ENCODE peak calls at places on chromosomes 11 and 22, in nine cellular contexts. A, G, I, Z, Q, C, D, X and T are unnamed samples.

GRCh38 chr11:64234840-64235379 is 526 bp downstream of the VEGFB start:
- DNase-seq in A (no peak), G (peak), I (no peak), Z (no peak), Q (peak), C (no peak), D (no peak), X (no peak), T (peak)

GRCh38 chr11:61488651-61489291 is 19.8 kb upstream of the LRRC10B start:
- DNase-seq in A (no peak), G (peak), I (no peak), Z (peak), Q (peak), C (peak), D (no peak), X (no peak), T (peak)

GRCh38 chr22:49962012-49962750 is 1.6 kb downstream of the PIM3 start:
- DNase-seq in A (peak), G (peak), I (peak), Z (peak), Q (peak), C (peak), D (peak), X (peak), T (peak)

GRCh38 chr11:17280494-17281127 is 4.1 kb downstream of the NUCB2 start:
- DNase-seq in A (no peak), G (no peak), I (no peak), Z (no peak), Q (no peak), C (no peak), D (no peak), X (no peak), T (no peak)

GRCh38 chr11:6362185-6362867 is 27.9 kb upstream of the SMPD1 start:
- DNase-seq in A (no peak), G (peak), I (no peak), Z (no peak), Q (no peak), C (no peak), D (no peak), X (no peak), T (no peak)

GRCh38 chr11:17076517-17077239 is 789 bp downstream of the RPS13 start:
- DNase-seq in A (no peak), G (no peak), I (no peak), Z (no peak), Q (no peak), C (no peak), D (no peak), X (no peak), T (no peak)

GRCh38 chr22:21669026-21669425 is 3.2 kb downstream of the PPIL2 start:
- DNase-seq in A (no peak), G (no peak), I (no peak), Z (no peak), Q (no peak), C (no peak), D (no peak), X (no peak), T (no peak)

GRCh38 chr11:15006139-15006759 is 34.1 kb upstream of the CALCA start:
- DNase-seq in A (peak), G (no peak), I (no peak), Z (no peak), Q (no peak), C (peak), D (peak), X (no peak), T (no peak)

DNA sequence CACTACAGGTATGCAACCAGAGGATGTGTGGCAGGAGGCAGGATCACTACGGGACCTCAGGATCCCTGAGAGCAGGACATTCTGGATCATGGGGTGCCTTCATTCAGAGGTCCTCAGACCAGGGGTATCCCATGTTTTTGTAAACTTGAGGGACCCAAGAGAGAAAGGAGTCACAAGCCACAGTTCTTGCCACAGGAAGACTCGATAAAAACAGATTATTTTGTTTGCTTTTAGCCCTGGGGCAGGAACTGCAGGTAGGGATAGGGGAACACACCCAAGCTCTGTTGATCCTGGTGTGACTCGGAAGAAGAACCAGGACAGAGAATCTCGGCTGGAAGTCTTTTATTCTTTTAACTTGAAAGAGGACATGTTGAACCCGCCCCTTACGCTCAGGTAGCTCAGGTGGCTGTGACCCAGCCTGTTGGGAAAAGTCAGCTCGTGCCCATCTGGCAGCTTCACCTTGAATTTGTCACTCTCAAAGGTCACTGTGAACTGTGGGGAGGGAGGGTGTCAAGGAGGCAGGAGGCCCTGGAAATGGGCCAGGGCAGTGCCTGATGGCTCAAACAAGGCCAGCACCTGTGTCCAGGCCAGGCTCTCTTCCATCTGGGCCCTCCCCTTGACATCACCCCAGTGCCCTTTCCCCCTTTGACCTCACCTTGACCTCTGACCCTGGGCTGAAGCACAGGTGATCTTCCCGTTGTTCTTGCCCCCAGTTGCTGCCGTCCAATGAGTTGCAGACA is 9.8 kb downstream of the LGALS2 start:
- DNase-seq in A (no peak), G (peak), I (no peak), Z (no peak), Q (peak), C (no peak), D (no peak), X (no peak), T (peak)
- TF ChIP-seq POLR2AphosphoS5 in A (no peak), G (no peak), I (no peak), Z (no peak), Q (peak), C (no peak), D (peak), X (no peak), T (peak)

DNA sequence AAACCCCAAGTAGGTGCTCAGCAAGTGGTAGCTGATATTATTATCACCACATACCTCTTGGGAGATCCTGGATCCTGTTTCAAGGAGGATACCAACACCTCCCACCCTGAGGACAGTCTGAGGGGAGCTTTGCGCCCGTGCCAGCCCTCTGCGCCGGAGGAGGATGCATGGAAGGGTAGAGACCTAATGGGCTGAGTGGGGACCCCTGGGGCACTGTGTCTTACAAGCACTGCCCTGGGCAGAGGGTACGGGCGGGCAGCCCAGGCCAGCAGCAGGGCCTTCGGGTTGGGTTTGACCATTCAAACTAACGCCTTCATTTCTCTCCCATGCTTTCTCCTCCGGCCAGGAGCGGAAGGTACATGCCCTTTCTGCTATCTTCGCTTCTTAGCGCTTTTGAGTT is 26.3 kb downstream of the MYBPC3 start:
- DNase-seq in A (no peak), G (no peak), I (peak), Z (no peak), Q (no peak), C (no peak), D (no peak), X (no peak), T (peak)
- TF ChIP-seq POLR2AphosphoS5 in A (no peak), G (no peak), I (no peak), Z (no peak), Q (no peak), C (no peak), D (no peak), X (no peak), T (no peak)

DNA sequence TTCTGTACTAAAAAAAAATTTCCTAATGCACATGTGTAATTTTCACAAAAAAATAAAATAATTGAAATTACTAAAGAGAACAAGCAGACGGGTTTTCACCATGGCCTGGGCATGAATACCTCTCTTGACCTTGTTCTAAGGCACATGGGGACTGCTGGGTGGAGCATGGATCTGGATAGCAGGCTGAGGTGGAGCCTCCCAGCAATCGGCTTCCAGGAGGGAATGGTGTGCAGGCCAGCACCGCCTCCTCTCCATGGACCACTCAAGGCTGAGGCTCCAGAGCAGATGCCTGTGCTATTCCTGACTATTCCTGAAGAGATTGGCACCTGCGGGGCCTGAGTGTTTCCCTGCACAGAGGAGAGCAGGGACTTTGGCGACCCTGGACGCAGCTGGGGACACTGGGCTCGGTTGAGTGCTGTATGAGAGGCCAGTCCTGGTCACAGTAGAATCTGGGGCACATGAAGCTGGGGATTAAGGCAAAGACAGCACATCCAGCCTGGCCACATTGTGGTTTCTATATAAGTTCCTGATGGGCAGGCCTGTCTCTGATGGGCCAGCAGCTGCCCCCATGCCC is 963.6 kb downstream of the BRD1 start:
- DNase-seq in A (no peak), G (no peak), I (no peak), Z (no peak), Q (no peak), C (no peak), D (no peak), X (no peak), T (no peak)
- TF ChIP-seq POLR2AphosphoS5 in A (no peak), G (no peak), I (no peak), Z (no peak), Q (no peak), C (no peak), D (no peak), X (no peak), T (no peak)

GRCh38 chr11:12088531-12088930 is 21.9 kb upstream of the MICAL2 start:
- DNase-seq in A (no peak), G (no peak), I (no peak), Z (no peak), Q (no peak), C (no peak), D (no peak), X (peak), T (no peak)

GRCh38 chr11:12088047-12088481 is 22.3 kb upstream of the MICAL2 start:
- DNase-seq in A (no peak), G (no peak), I (no peak), Z (peak), Q (peak), C (no peak), D (peak), X (peak), T (no peak)

GRCh38 chr11:12087075-12087775 is 23.2 kb upstream of the MICAL2 start:
- DNase-seq in A (no peak), G (no peak), I (no peak), Z (no peak), Q (peak), C (no peak), D (peak), X (peak), T (no peak)

GRCh38 chr11:12085371-12086251 is 24.8 kb upstream of the MICAL2 start:
- DNase-seq in A (no peak), G (no peak), I (no peak), Z (no peak), Q (no peak), C (peak), D (no peak), X (peak), T (no peak)

DNA sequence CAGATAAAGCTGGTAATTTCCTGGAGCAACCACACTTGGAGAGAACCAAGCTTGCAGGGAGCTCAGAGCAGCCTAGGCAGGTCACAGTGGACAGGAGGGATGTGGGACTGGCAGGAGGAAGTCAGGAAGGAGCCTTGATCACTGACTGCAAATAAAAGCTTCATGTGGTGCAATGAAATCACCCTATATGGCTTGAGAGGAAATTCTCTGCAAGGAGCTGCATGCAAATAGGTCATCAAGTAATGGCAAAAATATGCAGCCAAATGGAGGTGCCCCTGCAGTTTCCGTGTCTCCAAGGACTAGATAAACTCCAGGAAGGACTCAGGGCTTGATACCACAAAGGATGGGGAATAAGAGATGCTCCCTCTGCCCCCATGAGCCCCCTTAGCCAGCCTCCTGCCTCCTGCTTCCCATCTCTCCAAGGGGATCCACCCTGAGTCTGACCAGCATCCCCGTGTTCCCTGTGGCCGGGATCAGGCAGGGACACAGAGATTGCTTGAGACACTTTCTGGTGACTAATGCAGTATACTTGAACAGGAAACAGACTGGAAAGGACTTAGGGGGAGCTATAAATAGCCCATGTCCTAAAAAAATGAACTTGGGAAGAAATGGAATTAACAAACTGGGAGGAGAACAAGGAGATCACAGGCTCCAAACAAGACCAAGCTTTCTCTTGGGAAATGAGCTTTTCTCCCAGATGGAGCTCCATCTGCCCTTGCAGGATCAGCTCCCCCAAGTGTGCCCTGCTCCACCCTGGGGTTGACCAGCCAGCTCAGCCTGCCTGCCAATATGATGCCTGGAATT is 23.9 kb upstream of the MICAL2 start:
- DNase-seq in A (no peak), G (peak), I (no peak), Z (no peak), Q (peak), C (peak), D (peak), X (peak), T (peak)
- TF ChIP-seq POLR2AphosphoS5 in A (no peak), G (peak), I (no peak), Z (peak), Q (peak), C (no peak), D (peak), X (no peak), T (peak)

GRCh38 chr11:1692708-1693326 is 4.2 kb upstream of the KRTAP5-6 start:
- DNase-seq in A (no peak), G (no peak), I (no peak), Z (no peak), Q (no peak), C (no peak), D (no peak), X (peak), T (no peak)

GRCh38 chr11:1694064-1694845 is 2.7 kb upstream of the KRTAP5-6 start:
- DNase-seq in A (peak), G (peak), I (peak), Z (peak), Q (peak), C (peak), D (peak), X (peak), T (peak)

GRCh38 chr11:1694846-1695547 is 2.0 kb upstream of the KRTAP5-6 start:
- DNase-seq in A (no peak), G (no peak), I (no peak), Z (no peak), Q (no peak), C (no peak), D (no peak), X (no peak), T (no peak)

GRCh38 chr11:1691878-1692707 is 4.9 kb upstream of the KRTAP5-6 start:
- DNase-seq in A (no peak), G (no peak), I (no peak), Z (no peak), Q (no peak), C (no peak), D (no peak), X (no peak), T (no peak)

GRCh38 chr11:1693327-1694063 is 3.5 kb upstream of the KRTAP5-6 start:
- DNase-seq in A (peak), G (peak), I (peak), Z (peak), Q (peak), C (peak), D (peak), X (peak), T (peak)
- TF ChIP-seq POLR2AphosphoS5 in A (no peak), G (no peak), I (no peak), Z (no peak), Q (no peak), C (no peak), D (no peak), X (no peak), T (no peak)

GRCh38 chr11:113675565-113675964 is 30.5 kb downstream of the TMPRSS5 start:
- DNase-seq in A (no peak), G (no peak), I (no peak), Z (no peak), Q (no peak), C (no peak), D (no peak), X (no peak), T (no peak)

GRCh38 chr11:113673566-113674396 is 32.3 kb downstream of the TMPRSS5 start:
- DNase-seq in A (no peak), G (no peak), I (no peak), Z (no peak), Q (no peak), C (no peak), D (no peak), X (no peak), T (no peak)

GRCh38 chr11:113675003-113675471 is 31.1 kb downstream of the TMPRSS5 start:
- DNase-seq in A (no peak), G (no peak), I (no peak), Z (no peak), Q (no peak), C (no peak), D (no peak), X (no peak), T (no peak)

GRCh38 chr11:113677648-113678047 is 28.5 kb downstream of the TMPRSS5 start:
- DNase-seq in A (no peak), G (no peak), I (no peak), Z (no peak), Q (no peak), C (no peak), D (no peak), X (no peak), T (no peak)

GRCh38 chr11:113674397-113674685 is 31.8 kb downstream of the TMPRSS5 start:
- DNase-seq in A (no peak), G (no peak), I (no peak), Z (no peak), Q (no peak), C (no peak), D (no peak), X (no peak), T (no peak)
- TF ChIP-seq POLR2AphosphoS5 in A (no peak), G (no peak), I (no peak), Z (no peak), Q (no peak), C (no peak), D (no peak), X (no peak), T (no peak)

DNA sequence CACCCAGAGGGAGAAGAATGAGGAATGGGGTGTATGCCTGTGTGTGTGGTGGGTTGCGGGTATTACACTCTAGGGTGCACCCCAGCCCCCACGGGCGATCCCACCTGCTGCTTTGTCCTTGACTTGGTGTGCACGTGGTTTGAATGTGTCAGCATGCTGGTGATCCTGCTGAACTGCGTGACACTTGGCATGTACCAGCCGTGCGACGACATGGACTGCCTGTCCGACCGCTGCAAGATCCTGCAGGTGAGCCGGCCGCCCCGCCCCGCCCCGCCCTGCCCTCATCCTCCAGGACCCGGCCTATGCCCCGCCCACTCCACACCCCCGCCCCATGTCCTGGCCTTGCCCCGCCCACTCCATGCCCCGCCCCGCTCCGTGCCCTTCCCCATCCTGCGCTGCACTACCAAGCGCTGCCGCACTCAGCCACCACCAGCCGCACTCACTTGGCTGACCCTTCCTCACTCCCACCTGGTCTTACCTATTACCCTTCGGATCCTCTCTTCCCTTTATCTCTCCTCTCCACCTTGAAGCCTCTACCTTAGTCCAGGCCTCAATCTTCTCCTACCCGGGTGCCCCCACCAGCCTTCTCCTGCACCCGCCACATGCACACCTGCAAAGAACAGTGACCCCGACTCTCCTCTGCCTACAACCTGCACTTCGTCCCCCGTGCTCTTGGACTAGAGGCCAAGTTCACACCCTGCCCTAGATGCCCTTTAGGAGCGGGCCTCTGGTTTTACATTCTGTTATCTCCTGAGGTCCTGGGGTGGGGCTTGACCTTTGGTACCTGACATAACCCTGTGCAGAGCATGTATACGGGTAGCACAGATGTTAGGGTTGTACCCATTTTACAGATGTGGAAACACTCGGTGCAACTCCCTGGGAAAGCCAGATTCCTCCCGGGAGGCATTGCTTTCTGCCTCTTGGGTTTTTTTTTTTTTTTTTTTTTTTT is 27.7 kb downstream of the CACNA1I start:
- DNase-seq in A (no peak), G (peak), I (peak), Z (peak), Q (peak), C (no peak), D (no peak), X (no peak), T (peak)
- TF ChIP-seq POLR2AphosphoS5 in A (no peak), G (no peak), I (no peak), Z (no peak), Q (no peak), C (no peak), D (no peak), X (no peak), T (no peak)